ENCODE peak calls at places on chromosomes 4 and X, in four cellular contexts. E is HepG2, I is A549, W is WTC11. S is an unnamed sample.

GRCh38 chrX:77924320-77924859 is 13.9 kb downstream of the ATP7A start:
- DNase-seq in E (no peak), I (no peak), W (no peak), S (no peak)

GRCh38 chrX:6738518-6739470 is 203.9 kb upstream of the VCX3A start:
- DNase-seq in E (no peak), I (no peak), W (no peak), S (no peak)

GRCh38 chr4:184014301-184014700 is 109.2 kb downstream of the STOX2 start:
- DNase-seq in E (no peak), I (no peak), W (no peak), S (no peak)

GRCh38 chrX:134619838-134620237 is 38.4 kb downstream of the PLAC1 start:
- DNase-seq in E (no peak), I (no peak), W (no peak), S (no peak)

GRCh38 chr4:83618431-83618830 is 82.5 kb downstream of the GPAT3 start:
- DNase-seq in E (peak; percentile 87), I (peak; percentile 28), W (no peak), S (peak; percentile 23)

GRCh38 chrX:39969099-39969825 is 128.5 kb downstream of the BCOR start:
- DNase-seq in E (no peak), I (no peak), W (no peak), S (no peak)

GRCh38 chrX:11791090-11791489 is 33.1 kb downstream of the MSL3 start:
- DNase-seq in E (no peak), I (no peak), W (peak; percentile 8), S (no peak)

GRCh38 chr4:70183168-70183939 is 12.2 kb upstream of the ODAM start:
- DNase-seq in E (peak; percentile 75), I (peak; percentile 0), W (peak; percentile 35), S (peak; percentile 23)

GRCh38 chr4:2954358-2955185 is 8.6 kb downstream of the NOP14 start:
- DNase-seq in E (no peak), I (no peak), W (peak; percentile 75), S (no peak)

GRCh38 chr4:102871772-102872171 is 3.0 kb downstream of the CISD2 start:
- DNase-seq in E (no peak), I (no peak), W (no peak), S (no peak)

GRCh38 chr4:178296669-178297068 is 854.4 kb upstream of the AGA start:
- DNase-seq in E (no peak), I (no peak), W (peak; percentile 14), S (no peak)

GRCh38 chr4:86032476-86033022 is 327.3 kb downstream of the MAPK10 start:
- DNase-seq in E (no peak), I (no peak), W (no peak), S (no peak)

GRCh38 chr4:172095161-172095560 is 282.0 kb downstream of the GALNTL6 start:
- DNase-seq in E (no peak), I (no peak), W (no peak), S (no peak)

GRCh38 chr4:53721276-53721675 is 130.0 kb upstream of the LNX1 start:
- DNase-seq in E (no peak), I (no peak), W (no peak), S (no peak)

GRCh38 chr4:145735777-145736176 is 55.8 kb downstream of the C4orf51 start:
- DNase-seq in E (no peak), I (no peak), W (no peak), S (no peak)

DNA sequence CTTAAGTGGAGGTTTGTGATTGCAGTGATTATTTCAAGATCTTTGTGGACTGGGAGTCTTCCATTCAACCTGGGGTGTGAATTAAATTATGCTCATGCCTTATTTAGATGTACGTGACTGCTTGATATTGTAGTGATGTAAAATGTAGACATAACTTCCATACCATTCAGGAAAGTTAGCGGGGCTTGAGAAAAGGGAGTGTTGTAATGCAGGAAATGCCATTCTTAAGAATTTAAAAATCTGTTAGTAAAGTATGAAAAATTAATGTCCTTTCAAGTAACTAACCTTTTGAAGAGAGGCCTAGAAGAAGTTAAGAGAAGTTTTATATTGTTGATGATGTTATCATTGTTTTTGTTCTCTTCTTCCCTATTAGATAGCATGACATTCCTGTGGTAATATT is 318.2 kb downstream of the CCSER1 start:
- DNase-seq in E (no peak), I (no peak), W (no peak), S (no peak)
- TF ChIP-seq NR3C1 in E (no peak), I (no peak), W (no peak), S (no peak)

DNA sequence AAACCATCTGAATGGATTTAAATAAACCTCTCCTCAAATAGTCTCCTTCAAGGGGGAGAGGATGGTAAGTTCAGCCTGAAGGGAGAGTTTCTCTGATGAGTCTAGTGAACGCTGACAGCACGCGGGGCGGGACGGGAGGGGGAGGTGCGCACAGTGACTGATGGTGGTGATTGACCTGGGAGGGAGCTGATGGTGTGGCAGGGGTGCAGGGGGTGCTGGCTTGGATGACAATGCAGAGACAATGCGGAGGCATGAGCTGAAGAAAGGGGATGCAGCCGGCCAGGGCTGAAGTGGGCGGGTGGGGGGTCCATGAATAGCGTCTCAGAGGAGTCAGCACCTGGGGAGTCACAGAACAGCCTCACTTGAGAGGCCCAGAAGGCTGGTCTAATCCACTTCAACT is 142.5 kb upstream of the PJA1 start:
- DNase-seq in E (no peak), I (no peak), W (peak; percentile 24), S (no peak)
- TF ChIP-seq NR3C1 in E (no peak), I (no peak), W (no peak), S (no peak)

GRCh38 chr4:80266902-80267380 is 477 bp downstream of the FGF5 start:
- DNase-seq in E (no peak), I (no peak), W (peak; percentile 38), S (peak; percentile 65)
- TF ChIP-seq NR3C1 in E (no peak), I (no peak), W (no peak), S (no peak)

DNA sequence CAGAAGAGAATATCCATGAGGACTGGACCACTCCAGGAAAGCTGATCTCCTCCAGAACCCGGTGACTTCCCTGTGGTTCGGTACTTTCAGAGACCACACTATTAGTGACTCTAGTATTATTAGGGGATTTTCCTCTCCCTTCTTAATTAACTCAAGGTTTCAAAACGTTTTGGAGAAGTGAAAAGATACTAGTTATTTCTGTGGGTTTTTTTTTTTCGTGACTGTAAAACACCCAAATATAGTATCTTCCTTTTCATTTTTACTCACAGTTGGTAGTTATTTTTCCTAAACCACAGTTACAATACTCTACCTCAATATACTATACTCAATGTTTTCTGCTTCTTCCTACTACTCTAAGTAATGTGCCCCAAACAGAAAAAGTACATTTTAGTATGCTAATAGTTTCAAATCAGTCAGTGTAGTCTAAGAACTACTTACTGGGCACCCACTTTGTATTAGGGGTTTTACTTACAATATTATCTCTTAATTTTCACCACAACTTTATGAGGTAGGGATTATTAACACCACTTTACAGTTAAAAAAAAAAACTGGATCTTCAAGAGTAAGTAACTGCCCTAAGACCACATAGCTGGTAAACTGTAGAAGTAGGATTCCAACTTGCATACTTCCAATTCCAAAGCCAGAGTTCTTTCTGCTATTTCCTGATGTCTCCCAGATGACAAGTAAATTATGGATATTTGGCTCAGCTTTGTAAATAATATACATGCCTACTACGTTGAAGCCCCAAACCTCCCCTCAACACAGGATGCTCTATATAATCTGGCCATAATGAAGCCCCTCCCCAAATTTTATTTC is 45.0 kb downstream of the SLC9A7 start:
- DNase-seq in E (no peak), I (no peak), W (no peak), S (no peak)
- TF ChIP-seq NR3C1 in E (no peak), I (no peak), W (no peak), S (no peak)

S was measured in K562.